ENCODE peak calls at places on chromosomes 2 and 18, in four cellular contexts. E is HT-29, O is fibroblast of mammary gland, Z is cardiac muscle cell. Y is an unnamed sample.

GRCh38 chr2:167769020-167769419 is 478.4 kb downstream of the STK39 start:
- DNase-seq in E (no peak), O (no peak), Z (no peak), Y (no peak)

GRCh38 chr2:145593991-145594702 is 1074.2 kb upstream of the ZEB2 start:
- DNase-seq in E (peak; percentile 56), O (peak; percentile 93), Z (peak; percentile 10), Y (no peak)

GRCh38 chr2:230794472-230794871 is 70.3 kb upstream of the ITM2C start:
- DNase-seq in E (no peak), O (no peak), Z (no peak), Y (no peak)

GRCh38 chr2:73776381-73776780 is 3.5 kb downstream of the DUSP11 start:
- DNase-seq in E (no peak), O (no peak), Z (no peak), Y (no peak)

GRCh38 chr18:59691046-59691395 is 6.2 kb downstream of the CCBE1 start:
- DNase-seq in E (no peak), O (peak; percentile 86), Z (no peak), Y (no peak)

GRCh38 chr18:79458131-79458838 is 62.6 kb downstream of the NFATC1 start:
- DNase-seq in E (peak; percentile 4), O (peak; percentile 81), Z (peak; percentile 58), Y (peak; percentile 92)

GRCh38 chr2:60552096-60552850 is 1.2 kb downstream of the BCL11A start:
- DNase-seq in E (no peak), O (no peak), Z (peak; percentile 65), Y (no peak)

GRCh38 chr2:205706769-205707375 is 24.6 kb downstream of the NRP2 start:
- DNase-seq in E (peak; percentile 14), O (peak; percentile 87), Z (no peak), Y (peak; percentile 85)

GRCh38 chr2:42809131-42809875 is 16.9 kb upstream of the HAAO start:
- DNase-seq in E (peak; percentile 79), O (peak; percentile 79), Z (no peak), Y (peak; percentile 92)

GRCh38 chr2:24269270-24269669 is 91.1 kb downstream of the ITSN2 start:
- DNase-seq in E (peak; percentile 5), O (peak; percentile 49), Z (no peak), Y (no peak)

GRCh38 chr2:157825885-157826284 is 50.2 kb downstream of the ACVR1 start:
- DNase-seq in E (peak; percentile 93), O (peak; percentile 81), Z (no peak), Y (no peak)